ENCODE peak calls at places on chromosomes 3 and 15, in four cellular contexts. One of them, this sample, is unnamed.

GRCh38 chr3:52244061-52244628 is 1.4 kb upstream of the PPM1M start:
- DNase-seq in AG04450: no peak
- DNase-seq in left cardiac atrium: no peak
- DNase-seq in activated T-helper 1 cell treated with Interleukin-2 at 50 U/mL for 16 hours: no peak
- DNase-seq in this sample: no peak

GRCh38 chr3:139355502-139355901 is 11.7 kb downstream of the MRPS22 start:
- DNase-seq in activated T-helper 1 cell treated with Interleukin-2 at 50 U/mL for 16 hours: no peak
- DNase-seq in left cardiac atrium: peak
- DNase-seq in AG04450: no peak
- DNase-seq in this sample: no peak

GRCh38 chr15:100780208-100780800 is 99.3 kb upstream of the ALDH1A3 start:
- DNase-seq in left cardiac atrium: no peak
- DNase-seq in AG04450: no peak
- DNase-seq in activated T-helper 1 cell treated with Interleukin-2 at 50 U/mL for 16 hours: no peak
- DNase-seq in this sample: peak

GRCh38 chr3:3800076-3800448 is 831 bp downstream of the LRRN1 start:
- DNase-seq in left cardiac atrium: peak
- DNase-seq in AG04450: no peak
- DNase-seq in activated T-helper 1 cell treated with Interleukin-2 at 50 U/mL for 16 hours: no peak
- DNase-seq in this sample: no peak

GRCh38 chr3:100637197-100637631 is 27.8 kb downstream of the ADGRG7 start:
- DNase-seq in AG04450: no peak
- DNase-seq in activated T-helper 1 cell treated with Interleukin-2 at 50 U/mL for 16 hours: no peak
- DNase-seq in left cardiac atrium: no peak
- DNase-seq in this sample: no peak

GRCh38 chr3:198079771-198080520 is 119.9 kb downstream of the LMLN start:
- DNase-seq in left cardiac atrium: no peak
- DNase-seq in AG04450: no peak
- DNase-seq in activated T-helper 1 cell treated with Interleukin-2 at 50 U/mL for 16 hours: peak
- DNase-seq in this sample: no peak

GRCh38 chr3:73365756-73366397 is 258.9 kb downstream of the PDZRN3 start:
- DNase-seq in activated T-helper 1 cell treated with Interleukin-2 at 50 U/mL for 16 hours: no peak
- DNase-seq in left cardiac atrium: peak
- DNase-seq in AG04450: peak
- DNase-seq in this sample: peak

GRCh38 chr3:138327831-138328230 is 1.8 kb downstream of the NME9 start:
- DNase-seq in activated T-helper 1 cell treated with Interleukin-2 at 50 U/mL for 16 hours: no peak
- DNase-seq in AG04450: no peak
- DNase-seq in left cardiac atrium: no peak
- DNase-seq in this sample: no peak

GRCh38 chr3:131796558-131796957 is 238.3 kb downstream of the CPNE4 start:
- DNase-seq in AG04450: no peak
- DNase-seq in left cardiac atrium: no peak
- DNase-seq in activated T-helper 1 cell treated with Interleukin-2 at 50 U/mL for 16 hours: no peak
- DNase-seq in this sample: no peak

GRCh38 chr3:146065573-146066006 is 95.4 kb downstream of the PLOD2 start:
- DNase-seq in left cardiac atrium: no peak
- DNase-seq in activated T-helper 1 cell treated with Interleukin-2 at 50 U/mL for 16 hours: no peak
- DNase-seq in AG04450: peak
- DNase-seq in this sample: no peak

GRCh38 chr3:13086594-13086993 is 13.4 kb upstream of the IQSEC1 start:
- DNase-seq in AG04450: no peak
- DNase-seq in activated T-helper 1 cell treated with Interleukin-2 at 50 U/mL for 16 hours: no peak
- DNase-seq in left cardiac atrium: no peak
- DNase-seq in this sample: no peak

GRCh38 chr15:30906366-30906765 is 2.7 kb downstream of the FAN1 start:
- DNase-seq in left cardiac atrium: no peak
- DNase-seq in activated T-helper 1 cell treated with Interleukin-2 at 50 U/mL for 16 hours: no peak
- DNase-seq in AG04450: no peak
- DNase-seq in this sample: no peak

GRCh38 chr15:70132148-70132547 is 34.4 kb upstream of the TLE3 start:
- DNase-seq in activated T-helper 1 cell treated with Interleukin-2 at 50 U/mL for 16 hours: no peak
- DNase-seq in AG04450: no peak
- DNase-seq in left cardiac atrium: peak
- DNase-seq in this sample: no peak

GRCh38 chr3:126161309-126161708 is 19.1 kb downstream of the ALDH1L1 start:
- DNase-seq in left cardiac atrium: no peak
- DNase-seq in activated T-helper 1 cell treated with Interleukin-2 at 50 U/mL for 16 hours: no peak
- DNase-seq in AG04450: no peak
- DNase-seq in this sample: no peak

GRCh38 chr15:35427496-35427895 is 118.5 kb downstream of the DPH6 start:
- DNase-seq in AG04450: no peak
- DNase-seq in left cardiac atrium: no peak
- DNase-seq in activated T-helper 1 cell treated with Interleukin-2 at 50 U/mL for 16 hours: no peak
- DNase-seq in this sample: no peak

GRCh38 chr3:53186726-53187125 is 25.7 kb downstream of the PRKCD start:
- DNase-seq in left cardiac atrium: no peak
- DNase-seq in activated T-helper 1 cell treated with Interleukin-2 at 50 U/mL for 16 hours: no peak
- DNase-seq in AG04450: no peak
- DNase-seq in this sample: no peak

GRCh38 chr3:87270908-87271727 is 5.3 kb downstream of the POU1F1 start:
- DNase-seq in left cardiac atrium: no peak
- DNase-seq in activated T-helper 1 cell treated with Interleukin-2 at 50 U/mL for 16 hours: no peak
- DNase-seq in AG04450: no peak
- DNase-seq in this sample: no peak

GRCh38 chr3:39531681-39532080 is 64.2 kb downstream of the MOBP start:
- DNase-seq in left cardiac atrium: peak
- DNase-seq in activated T-helper 1 cell treated with Interleukin-2 at 50 U/mL for 16 hours: no peak
- DNase-seq in AG04450: no peak
- DNase-seq in this sample: no peak

GRCh38 chr15:88238618-88239430 is 17.7 kb downstream of the NTRK3 start:
- DNase-seq in left cardiac atrium: no peak
- DNase-seq in activated T-helper 1 cell treated with Interleukin-2 at 50 U/mL for 16 hours: no peak
- DNase-seq in AG04450: no peak
- DNase-seq in this sample: no peak

GRCh38 chr3:49725906-49726681 is 2.3 kb upstream of the GMPPB start:
- DNase-seq in AG04450: no peak
- DNase-seq in activated T-helper 1 cell treated with Interleukin-2 at 50 U/mL for 16 hours: no peak
- DNase-seq in left cardiac atrium: no peak
- DNase-seq in this sample: no peak

GRCh38 chr15:63155486-63155885 is 1.8 kb downstream of the RPS27L start:
- DNase-seq in activated T-helper 1 cell treated with Interleukin-2 at 50 U/mL for 16 hours: no peak
- DNase-seq in AG04450: no peak
- DNase-seq in left cardiac atrium: no peak
- DNase-seq in this sample: no peak

GRCh38 chr3:156180077-156180476 is 59.7 kb downstream of the KCNAB1 start:
- DNase-seq in left cardiac atrium: no peak
- DNase-seq in activated T-helper 1 cell treated with Interleukin-2 at 50 U/mL for 16 hours: no peak
- DNase-seq in AG04450: no peak
- DNase-seq in this sample: no peak

GRCh38 chr3:54743755-54744154 is 184.1 kb downstream of the LRTM1 start:
- DNase-seq in AG04450: no peak
- DNase-seq in left cardiac atrium: no peak
- DNase-seq in activated T-helper 1 cell treated with Interleukin-2 at 50 U/mL for 16 hours: no peak
- DNase-seq in this sample: no peak

GRCh38 chr15:100663066-100663465 is 60.7 kb downstream of the ASB7 start:
- DNase-seq in AG04450: no peak
- DNase-seq in activated T-helper 1 cell treated with Interleukin-2 at 50 U/mL for 16 hours: no peak
- DNase-seq in left cardiac atrium: no peak
- DNase-seq in this sample: no peak

GRCh38 chr3:172280406-172281051 is 167.7 kb downstream of the GHSR start:
- DNase-seq in activated T-helper 1 cell treated with Interleukin-2 at 50 U/mL for 16 hours: no peak
- DNase-seq in left cardiac atrium: no peak
- DNase-seq in AG04450: peak
- DNase-seq in this sample: no peak

GRCh38 chr3:51959651-51960050 is 4.5 kb downstream of the GPR62 start:
- DNase-seq in activated T-helper 1 cell treated with Interleukin-2 at 50 U/mL for 16 hours: no peak
- DNase-seq in AG04450: no peak
- DNase-seq in left cardiac atrium: no peak
- DNase-seq in this sample: no peak

GRCh38 chr3:170054204-170054603 is 16.4 kb downstream of the GPR160 start:
- DNase-seq in activated T-helper 1 cell treated with Interleukin-2 at 50 U/mL for 16 hours: no peak
- DNase-seq in AG04450: no peak
- DNase-seq in left cardiac atrium: no peak
- DNase-seq in this sample: peak

GRCh38 chr3:133901083-133901482 is 5.4 kb upstream of the RAB6B start:
- DNase-seq in left cardiac atrium: no peak
- DNase-seq in activated T-helper 1 cell treated with Interleukin-2 at 50 U/mL for 16 hours: no peak
- DNase-seq in AG04450: no peak
- DNase-seq in this sample: no peak

GRCh38 chr3:31960793-31961431 is 20.1 kb downstream of the OSBPL10 start:
- DNase-seq in left cardiac atrium: no peak
- DNase-seq in AG04450: no peak
- DNase-seq in activated T-helper 1 cell treated with Interleukin-2 at 50 U/mL for 16 hours: no peak
- DNase-seq in this sample: no peak

GRCh38 chr3:132256984-132257383 is 60.2 kb upstream of the ACP3 start:
- DNase-seq in AG04450: peak
- DNase-seq in activated T-helper 1 cell treated with Interleukin-2 at 50 U/mL for 16 hours: no peak
- DNase-seq in left cardiac atrium: no peak
- DNase-seq in this sample: no peak

This sample was measured in right atrium auricular region.